ENCODE peak calls at places on chromosomes 11 and 22, in ten cellular contexts. J, W, B, G, X, Z, K, I, D and U are unnamed samples.

GRCh38 chr22:44384563-44384940 is 71.8 kb upstream of the SHISAL1 start:
- DNase-seq in W (no peak), I (no peak), G (no peak), Z (no peak), D (no peak), B (no peak), X (no peak), J (peak; percentile 5), K (no peak), U (no peak)

GRCh38 chr22:45207981-45208664 is 32.6 kb downstream of the KIAA0930 start:
- DNase-seq in I (no peak), J (no peak), D (no peak), X (no peak), Z (no peak), W (no peak), K (no peak), B (no peak), G (no peak), U (no peak)

GRCh38 chr11:94068764-94069163 is 47.6 kb downstream of the HEPHL1 start:
- DNase-seq in G (no peak), B (no peak), W (no peak), I (no peak), D (no peak), X (no peak), J (no peak), K (no peak), Z (no peak), U (no peak)

GRCh38 chr11:44780940-44781631 is 54.3 kb downstream of the TSPAN18 start:
- DNase-seq in D (no peak), I (peak; percentile 57), B (no peak), Z (no peak), X (peak; percentile 40), G (no peak), J (no peak), W (no peak), K (no peak), U (no peak)

GRCh38 chr11:128804481-128804880 is 62.6 kb downstream of the KCNJ1 start:
- DNase-seq in D (no peak), X (no peak), G (no peak), K (no peak), Z (no peak), B (no peak), I (no peak), J (no peak), W (no peak), U (no peak)

GRCh38 chr11:67308031-67308866 is 4.9 kb downstream of the SSH3 start:
- DNase-seq in D (no peak), X (no peak), G (no peak), J (no peak), B (no peak), K (no peak), W (no peak), Z (no peak), I (no peak), U (no peak)

GRCh38 chr22:25202290-25202921 is 2.7 kb downstream of the CRYBB3 start:
- DNase-seq in K (peak; percentile 73), W (peak; percentile 9), J (peak; percentile 48), G (peak; percentile 57), B (peak; percentile 52), D (peak; percentile 30), Z (peak; percentile 45), I (peak; percentile 62), X (peak; percentile 55), U (no peak)

GRCh38 chr22:24807284-24807950 is 1.4 kb downstream of the SGSM1 start:
- DNase-seq in G (no peak), X (peak; percentile 75), W (no peak), Z (no peak), I (no peak), J (peak; percentile 58), B (no peak), D (no peak), K (no peak), U (no peak)

GRCh38 chr11:95829580-95830259 is 39.4 kb downstream of the CEP57 start:
- DNase-seq in I (no peak), J (no peak), W (no peak), B (no peak), X (no peak), D (no peak), Z (no peak), K (no peak), G (no peak), U (no peak)

GRCh38 chr22:36818010-36818642 is 1.3 kb upstream of the PVALB start:
- DNase-seq in G (no peak), Z (no peak), W (no peak), J (no peak), I (no peak), K (no peak), X (no peak), D (no peak), B (no peak), U (no peak)

GRCh38 chr22:39453765-39454378 is 2.9 kb upstream of the MGAT3 start:
- DNase-seq in Z (no peak), J (no peak), I (peak; percentile 43), B (no peak), K (no peak), G (no peak), W (no peak), X (no peak), D (no peak), U (no peak)

GRCh38 chr22:21952586-21953571 is at the start of gene PPM1F:
- DNase-seq in I (peak; percentile 73), B (peak; percentile 68), J (peak; percentile 90), X (peak; percentile 80), K (peak; percentile 88), D (peak; percentile 57), W (peak; percentile 83), Z (peak; percentile 83), G (peak; percentile 84), U (peak; percentile 28)

GRCh38 chr11:27124514-27125264 is 84.1 kb downstream of the BBOX1 start:
- DNase-seq in I (peak; percentile 3), K (no peak), J (no peak), X (no peak), W (no peak), Z (no peak), G (no peak), B (no peak), D (no peak), U (no peak)

GRCh38 chr22:23383491-23384450 is 196.3 kb downstream of the IGLL1 start:
- DNase-seq in K (no peak), Z (no peak), X (peak; percentile 33), I (peak; percentile 25), D (no peak), B (no peak), W (no peak), J (peak; percentile 75), G (no peak), U (no peak)

GRCh38 chr22:28943501-28943879 is 60.1 kb downstream of the ZNRF3 start:
- DNase-seq in D (no peak), G (no peak), J (no peak), I (peak; percentile 58), Z (no peak), X (peak; percentile 50), K (no peak), W (no peak), B (no peak), U (no peak)

GRCh38 chr11:128417607-128418324 is 169.6 kb downstream of the ETS1 start:
- DNase-seq in I (no peak), J (no peak), X (no peak), G (no peak), D (no peak), K (no peak), B (no peak), W (no peak), Z (no peak), U (no peak)

GRCh38 chr22:39690901-39691620 is 120.5 kb downstream of the CACNA1I start:
- DNase-seq in Z (no peak), I (peak; percentile 12), B (no peak), W (no peak), J (no peak), G (no peak), D (no peak), X (no peak), K (no peak), U (no peak)

GRCh38 chr11:9855579-9856260 is 191.8 kb downstream of the SWAP70 start:
- DNase-seq in I (no peak), X (no peak), B (no peak), J (no peak), W (no peak), D (no peak), G (peak; percentile 63), Z (no peak), K (peak; percentile 23), U (no peak)

GRCh38 chr11:115958089-115959000 is 454.1 kb upstream of the CADM1 start:
- DNase-seq in J (no peak), B (no peak), W (no peak), G (no peak), K (no peak), Z (no peak), I (no peak), D (no peak), X (no peak), U (no peak)

GRCh38 chr11:35549787-35550186 is 24.4 kb upstream of the PAMR1 start:
- DNase-seq in G (no peak), J (no peak), B (no peak), X (no peak), Z (no peak), K (no peak), W (no peak), I (no peak), D (no peak), U (no peak)

GRCh38 chr22:48703265-48703941 is 1124.3 kb downstream of the BRD1 start:
- DNase-seq in G (no peak), I (no peak), Z (no peak), B (no peak), X (no peak), W (no peak), K (no peak), D (no peak), J (no peak), U (no peak)

GRCh38 chr22:27877501-27877900 is 41.6 kb downstream of the PITPNB start:
- DNase-seq in B (no peak), J (no peak), W (no peak), G (peak; percentile 71), I (no peak), D (no peak), K (no peak), X (no peak), Z (no peak), U (no peak)

GRCh38 chr11:113504071-113504470 is 28.9 kb upstream of the DRD2 start:
- DNase-seq in Z (no peak), K (no peak), D (no peak), G (no peak), X (no peak), J (no peak), I (no peak), B (no peak), W (no peak), U (no peak)

GRCh38 chr11:819129-819931 is 616 bp downstream of the PNPLA2 start:
- DNase-seq in K (peak; percentile 91), G (peak; percentile 94), B (peak; percentile 76), I (peak; percentile 91), X (peak; percentile 89), W (peak; percentile 82), J (peak; percentile 93), Z (peak; percentile 88), D (peak; percentile 87), U (peak; percentile 62)

GRCh38 chr11:74990941-74991340 is 2.2 kb downstream of the NEU3 start:
- DNase-seq in K (no peak), J (no peak), I (no peak), B (no peak), D (no peak), G (no peak), Z (no peak), W (no peak), X (no peak), U (no peak)

GRCh38 chr11:27757953-27758352 is 57.7 kb upstream of the BDNF start:
- DNase-seq in I (no peak), J (no peak), W (no peak), D (no peak), B (no peak), G (no peak), X (no peak), Z (no peak), K (no peak), U (no peak)

GRCh38 chr11:35785287-35786167 is 123.0 kb downstream of the TRIM44 start:
- DNase-seq in J (no peak), I (no peak), D (no peak), B (no peak), X (no peak), W (no peak), K (no peak), G (peak; percentile 41), Z (no peak), U (no peak)

GRCh38 chr11:130721282-130721681 is 195.0 kb downstream of the SNX19 start:
- DNase-seq in I (no peak), B (no peak), K (no peak), J (no peak), Z (no peak), D (no peak), G (no peak), W (no peak), X (no peak), U (no peak)